ENCODE peak calls at places on chromosomes 11 and 22, in four cellular contexts. O is IMR-90, F is mesendoderm, G is H1. P is an unnamed sample.

GRCh38 chr11:47403571-47403970 is 4.8 kb upstream of the SLC39A13 start:
- DNase-seq in O (no peak), F (no peak), G (no peak), P (no peak)

GRCh38 chr11:73553266-73553665 is 44.6 kb downstream of the FAM168A start:
- DNase-seq in O (peak), F (no peak), G (no peak), P (no peak)

GRCh38 chr22:45477366-45478107 is 25.1 kb upstream of the FBLN1 start:
- DNase-seq in O (no peak), F (no peak), G (no peak), P (no peak)

GRCh38 chr11:60485987-60486386 is 6.6 kb upstream of the MS4A12 start:
- DNase-seq in O (no peak), F (peak), G (peak), P (peak)

GRCh38 chr11:12282676-12283075 is 94.7 kb upstream of the PARVA start:
- DNase-seq in O (no peak), F (no peak), G (no peak), P (no peak)

GRCh38 chr11:69416123-69416475 is 65.4 kb upstream of the LINC01488 start:
- DNase-seq in O (no peak), F (no peak), G (no peak), P (no peak)

GRCh38 chr11:47177229-47177845 is 658 bp upstream of the ARFGAP2 start:
- DNase-seq in O (peak), F (peak), G (peak), P (peak)

GRCh38 chr11:70466596-70466995 is 68.3 kb downstream of the CTTN start:
- DNase-seq in O (no peak), F (no peak), G (no peak), P (no peak)

GRCh38 chr11:126890561-126890960 is 110.0 kb downstream of the KIRREL3 start:
- DNase-seq in O (no peak), F (peak), G (peak), P (peak)

GRCh38 chr22:32622004-32622761 is 147.6 kb downstream of the FBXO7 start:
- DNase-seq in O (peak), F (peak), G (peak), P (peak)

GRCh38 chr11:1290052-1291040 is 19.1 kb downstream of the TOLLIP start:
- DNase-seq in O (no peak), F (no peak), G (no peak), P (no peak)
- H4K5ac ChIP-seq in O (no peak), F (no peak), G (no peak), P (no peak)

GRCh38 chr11:111373590-111373989 is 5.5 kb downstream of the POU2AF1 start:
- DNase-seq in O (no peak), F (no peak), G (peak), P (no peak)
- H2AK5ac ChIP-seq in O (no peak), F (no peak), G (no peak), P (no peak)

GRCh38 chr11:45926536-45927331 is 4.3 kb downstream of the LARGE2 start:
- DNase-seq in O (no peak), F (no peak), G (no peak), P (peak)
- H4K5ac ChIP-seq in O (no peak), F (no peak), G (no peak), P (no peak)

GRCh38 chr11:16454284-16454683 is 97.9 kb upstream of the SOX6 start:
- DNase-seq in O (peak), F (no peak), G (no peak), P (no peak)
- H2AK5ac ChIP-seq in O (no peak), F (no peak), G (no peak), P (no peak)

DNA sequence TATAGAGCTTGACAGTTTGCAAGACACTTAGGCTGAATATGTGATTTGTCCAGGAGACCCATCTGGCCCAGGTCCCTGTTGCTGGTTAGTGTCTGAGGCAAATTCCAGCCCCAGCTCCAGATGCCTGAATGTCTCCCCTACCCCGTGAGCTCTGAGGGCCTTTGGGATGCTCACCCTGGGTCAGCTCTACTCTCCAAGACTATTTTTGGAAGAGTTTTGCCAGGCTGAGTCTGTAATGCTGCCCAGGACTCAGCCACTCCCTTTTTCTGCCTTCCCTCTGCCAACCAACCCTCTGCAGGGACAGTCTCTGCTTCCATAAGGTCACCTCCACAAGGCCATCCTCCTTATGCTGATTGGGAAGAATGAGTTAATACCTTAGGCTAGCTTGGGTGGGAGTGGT is 66.3 kb downstream of the CABIN1 start:
- DNase-seq in O (no peak), F (no peak), G (no peak), P (no peak)
- H4K5ac ChIP-seq in O (no peak), F (no peak), G (no peak), P (no peak)

GRCh38 chr11:3200388-3201111 is 18.1 kb downstream of the MRGPRG start:
- DNase-seq in O (no peak), F (no peak), G (no peak), P (no peak)

GRCh38 chr11:3202305-3202704 is 16.3 kb downstream of the MRGPRG start:
- DNase-seq in O (no peak), F (no peak), G (no peak), P (no peak)

GRCh38 chr11:3201112-3201581 is 17.5 kb downstream of the MRGPRG start:
- DNase-seq in O (no peak), F (no peak), G (no peak), P (no peak)

GRCh38 chr11:3202759-3203158 is 15.9 kb downstream of the MRGPRG start:
- DNase-seq in O (no peak), F (no peak), G (no peak), P (no peak)

GRCh38 chr11:3201677-3202181 is 16.9 kb downstream of the MRGPRG start:
- DNase-seq in O (no peak), F (no peak), G (no peak), P (peak)
- H2AK5ac ChIP-seq in O (no peak), F (no peak), G (peak), P (no peak)

GRCh38 chr11:911031-911889 is 650 bp upstream of the CHID1 start:
- DNase-seq in O (peak), F (peak), G (no peak), P (peak)

GRCh38 chr11:911890-912219 is 1.2 kb upstream of the CHID1 start:
- DNase-seq in O (no peak), F (no peak), G (no peak), P (no peak)

GRCh38 chr11:910044-910588 is 494 bp downstream of the CHID1 start:
- DNase-seq in O (no peak), F (no peak), G (no peak), P (no peak)

GRCh38 chr11:909406-909805 is 1.2 kb downstream of the CHID1 start:
- DNase-seq in O (no peak), F (no peak), G (no peak), P (no peak)

DNA sequence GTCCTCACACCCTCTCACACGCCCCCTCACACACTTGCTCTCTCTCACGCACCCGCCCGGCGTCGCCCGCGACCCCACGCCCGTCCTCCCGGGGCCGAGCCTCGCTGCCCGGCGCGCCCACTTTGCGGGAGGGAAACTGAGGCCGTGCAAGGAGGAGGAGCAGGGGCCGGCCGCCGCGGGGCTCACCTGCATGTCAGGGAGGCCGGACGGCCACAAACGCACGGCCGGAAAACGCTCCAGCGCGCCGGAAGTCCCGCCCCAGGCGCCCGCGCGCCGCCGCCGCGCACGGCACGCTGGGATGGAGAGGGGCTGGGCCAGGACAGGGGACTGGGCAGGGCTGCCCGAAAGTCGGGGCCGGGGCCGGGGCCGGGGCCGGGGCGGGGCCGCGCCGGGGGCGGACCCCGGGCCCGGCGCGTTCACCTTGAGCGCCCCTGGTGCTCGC is at the start of gene CHID1:
- DNase-seq in O (peak), F (peak), G (peak), P (peak)
- H4K5ac ChIP-seq in O (peak), F (peak), G (peak), P (no peak)

GRCh38 chr11:75165721-75166120 is 14.8 kb downstream of the SLCO2B1 start:
- DNase-seq in O (no peak), F (no peak), G (no peak), P (no peak)

GRCh38 chr11:75167617-75168016 is 16.7 kb downstream of the SLCO2B1 start:
- DNase-seq in O (no peak), F (no peak), G (no peak), P (no peak)

GRCh38 chr11:75166791-75167190 is 15.9 kb downstream of the SLCO2B1 start:
- DNase-seq in O (no peak), F (no peak), G (no peak), P (no peak)

GRCh38 chr11:75170463-75171201 is 19.7 kb downstream of the SLCO2B1 start:
- DNase-seq in O (no peak), F (peak), G (no peak), P (no peak)

DNA sequence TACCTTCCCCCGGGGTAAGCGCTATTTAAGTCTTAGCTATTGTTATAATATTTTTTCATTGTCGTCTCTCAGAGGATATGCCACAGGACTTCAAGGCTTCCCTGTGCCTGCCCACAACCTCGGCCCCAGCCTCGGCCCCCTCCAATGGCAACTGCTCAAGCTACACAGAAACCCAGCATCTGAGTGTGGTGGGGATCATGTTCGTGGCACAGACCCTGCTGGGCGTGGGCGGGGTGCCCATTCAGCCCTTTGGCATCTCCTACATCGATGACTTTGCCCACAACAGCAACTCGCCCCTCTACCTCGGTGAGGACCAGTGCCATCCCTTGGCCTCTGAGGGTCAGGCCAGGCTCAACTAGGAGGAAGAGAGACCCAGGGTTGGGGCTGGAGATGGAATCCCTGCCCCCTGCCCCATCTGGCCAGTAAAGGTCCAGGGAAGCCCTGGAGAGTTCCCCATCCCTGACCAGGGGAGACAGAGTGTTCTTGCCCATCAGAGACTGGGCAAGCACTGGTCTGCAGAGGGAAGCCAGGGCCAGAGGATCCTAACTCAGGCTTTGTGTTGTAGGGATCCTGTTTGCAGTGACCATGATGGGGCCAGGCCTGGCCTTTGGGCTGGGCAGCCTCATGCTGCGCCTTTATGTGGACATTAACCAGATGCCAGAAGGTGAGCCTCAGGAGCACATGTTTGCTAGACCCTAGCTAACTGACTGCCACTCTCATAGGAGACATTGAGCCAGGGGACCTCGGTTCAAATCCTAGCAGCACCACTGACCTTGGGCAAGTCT is 18.4 kb downstream of the SLCO2B1 start:
- DNase-seq in O (no peak), F (no peak), G (no peak), P (no peak)
- H2AK5ac ChIP-seq in O (no peak), F (no peak), G (no peak), P (no peak)

GRCh38 chr11:115765803-115766239 is 261.6 kb upstream of the CADM1 start:
- DNase-seq in O (peak), F (no peak), G (no peak), P (no peak)

GRCh38 chr11:115760921-115761320 is 256.7 kb upstream of the CADM1 start:
- DNase-seq in O (no peak), F (no peak), G (no peak), P (no peak)

GRCh38 chr11:115761817-115762216 is 257.6 kb upstream of the CADM1 start:
- DNase-seq in O (no peak), F (no peak), G (no peak), P (no peak)

GRCh38 chr11:115761348-115761747 is 257.1 kb upstream of the CADM1 start:
- DNase-seq in O (no peak), F (no peak), G (no peak), P (peak)

GRCh38 chr11:115764172-115764571 is 260.0 kb upstream of the CADM1 start:
- DNase-seq in O (no peak), F (no peak), G (no peak), P (no peak)
- H4K5ac ChIP-seq in O (no peak), F (no peak), G (no peak), P (no peak)